ENCODE peak calls at places on chromosomes 4 and X, in six cellular contexts. J, I, E, T, S and G are unnamed samples.

GRCh38 chrX:155535866-155536265 is 76.9 kb downstream of the TMLHE start:
- DNase-seq in J (peak), I (no peak), E (peak), T (no peak), S (no peak), G (no peak)

GRCh38 chr4:101158507-101158906 is 188.8 kb downstream of the PPP3CA start:
- DNase-seq in J (no peak), I (no peak), E (no peak), T (no peak), S (no peak), G (no peak)

GRCh38 chr4:153506972-153507678 is 41.0 kb downstream of the TMEM131L start:
- DNase-seq in J (no peak), I (no peak), E (no peak), T (no peak), S (no peak), G (no peak)

GRCh38 chrX:68980906-68981616 is 152.2 kb downstream of the EFNB1 start:
- DNase-seq in J (no peak), I (no peak), E (no peak), T (no peak), S (no peak), G (no peak)

GRCh38 chr4:119113033-119113655 is 22.5 kb upstream of the MYOZ2 start:
- DNase-seq in J (peak), I (no peak), E (peak), T (peak), S (no peak), G (no peak)

GRCh38 chr4:159698336-159698735 is 595.5 kb downstream of the RAPGEF2 start:
- DNase-seq in J (no peak), I (no peak), E (no peak), T (no peak), S (no peak), G (no peak)

GRCh38 chrX:10245901-10246696 is 89.3 kb downstream of the CLCN4 start:
- DNase-seq in J (no peak), I (no peak), E (no peak), T (no peak), S (no peak), G (no peak)

GRCh38 chr4:6601661-6602250 is 26.8 kb downstream of the MAN2B2 start:
- DNase-seq in J (no peak), I (no peak), E (no peak), T (no peak), S (no peak), G (no peak)

GRCh38 chr4:13888112-13888511 is 260.6 kb upstream of the BOD1L1 start:
- DNase-seq in J (peak), I (no peak), E (peak), T (no peak), S (no peak), G (no peak)

GRCh38 chr4:165378763-165379631 is at the start of gene CPE:
- DNase-seq in J (peak), I (peak), E (peak), T (peak), S (peak), G (no peak)

GRCh38 chrX:23610491-23610890 is 56.8 kb upstream of the PRDX4 start:
- DNase-seq in J (peak), I (no peak), E (peak), T (no peak), S (no peak), G (no peak)

GRCh38 chr4:140136509-140136908 is 17.5 kb downstream of the MAML3 start:
- DNase-seq in J (peak), I (no peak), E (peak), T (no peak), S (no peak), G (no peak)

GRCh38 chr4:185183622-185184281 is 20.0 kb downstream of the CFAP97 start:
- DNase-seq in J (peak), I (peak), E (peak), T (peak), S (peak), G (peak)

GRCh38 chr4:30716671-30717207 is 3.4 kb upstream of the PCDH7 start:
- DNase-seq in J (peak), I (peak), E (peak), T (peak), S (no peak), G (no peak)

GRCh38 chr4:26048962-26049361 is 134.9 kb downstream of the SMIM20 start:
- DNase-seq in J (peak), I (no peak), E (no peak), T (no peak), S (no peak), G (no peak)

GRCh38 chr4:150593996-150594395 is 12.0 kb downstream of the MAB21L2 start:
- DNase-seq in J (peak), I (no peak), E (peak), T (no peak), S (no peak), G (no peak)

GRCh38 chrX:131762802-131763234 is 218.9 kb downstream of the OR13H1 start:
- DNase-seq in J (peak), I (peak), E (peak), T (no peak), S (peak), G (no peak)

GRCh38 chr4:27176400-27176799 is 315.8 kb downstream of the STIM2 start:
- DNase-seq in J (peak), I (peak), E (peak), T (peak), S (peak), G (peak)

GRCh38 chr4:25654971-25655963 is at the start of gene SLC34A2:
- DNase-seq in J (no peak), I (peak), E (no peak), T (peak), S (peak), G (no peak)

GRCh38 chr4:180636696-180637095 is 1606.5 kb upstream of the TENM3 start:
- DNase-seq in J (no peak), I (no peak), E (no peak), T (peak), S (no peak), G (no peak)

GRCh38 chr4:10063544-10064300 is 42.4 kb upstream of the SLC2A9 start:
- DNase-seq in J (peak), I (peak), E (peak), T (peak), S (no peak), G (no peak)

GRCh38 chr4:174461438-174462106 is 60.7 kb downstream of the HPGD start:
- DNase-seq in J (no peak), I (no peak), E (peak), T (peak), S (no peak), G (no peak)

GRCh38 chr4:113411496-113411938 is 350.0 kb downstream of the CAMK2D start:
- DNase-seq in J (peak), I (no peak), E (peak), T (peak), S (no peak), G (no peak)

GRCh38 chrX:70262952-70263567 is 3.1 kb upstream of the P2RY4 start:
- DNase-seq in J (peak), I (peak), E (peak), T (peak), S (peak), G (peak)

GRCh38 chr4:98468744-98469143 is 189.7 kb downstream of the TSPAN5 start:
- DNase-seq in J (peak), I (no peak), E (no peak), T (no peak), S (no peak), G (no peak)

GRCh38 chr4:166501941-166502382 is 628.9 kb downstream of the TLL1 start:
- DNase-seq in J (peak), I (peak), E (no peak), T (peak), S (peak), G (peak)

GRCh38 chr4:185384877-185385465 is 10.8 kb downstream of the LRP2BP start:
- DNase-seq in J (no peak), I (peak), E (no peak), T (no peak), S (no peak), G (no peak)

GRCh38 chrX:84737471-84737871 is 235.2 kb upstream of the HDX start:
- DNase-seq in J (peak), I (peak), E (no peak), T (no peak), S (no peak), G (no peak)

GRCh38 chrX:147476008-147476407 is 435.7 kb upstream of the FMR1 start:
- DNase-seq in J (peak), I (peak), E (peak), T (peak), S (peak), G (no peak)

GRCh38 chr4:5084911-5085475 is 33.7 kb downstream of the STK32B start:
- DNase-seq in J (peak), I (no peak), E (no peak), T (no peak), S (no peak), G (no peak)

GRCh38 chr4:41509411-41510008 is 28.4 kb upstream of the LIMCH1 start:
- DNase-seq in J (no peak), I (no peak), E (no peak), T (no peak), S (no peak), G (no peak)

GRCh38 chr4:2579910-2580309 is 43.5 kb downstream of the FAM193A start:
- DNase-seq in J (no peak), I (no peak), E (no peak), T (no peak), S (no peak), G (no peak)

GRCh38 chr4:76266627-76267026 is 15.1 kb downstream of the FAM47E start:
- DNase-seq in J (no peak), I (no peak), E (no peak), T (no peak), S (no peak), G (no peak)

GRCh38 chr4:37767546-37767945 is 58.9 kb upstream of the PGM2 start:
- DNase-seq in J (peak), I (no peak), E (no peak), T (peak), S (no peak), G (no peak)

GRCh38 chrX:16639966-16640365 is 10.0 kb upstream of the S100G start:
- DNase-seq in J (no peak), I (no peak), E (no peak), T (no peak), S (no peak), G (no peak)

DNA sequence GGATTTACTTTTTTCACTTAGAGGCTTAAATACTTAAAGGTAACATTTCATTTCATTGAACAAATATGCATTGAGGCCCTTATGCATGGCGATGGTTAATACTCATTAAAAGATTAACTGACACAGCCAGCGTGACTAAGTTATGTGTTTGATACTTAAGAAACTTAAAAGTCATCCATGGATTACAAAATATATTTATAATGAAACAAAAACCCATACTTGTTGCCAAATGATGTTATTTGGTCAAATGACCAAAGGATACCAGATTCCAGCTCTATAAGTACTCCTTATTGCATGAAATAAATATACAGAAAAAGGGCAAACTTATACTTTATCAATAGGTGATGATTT is 26.7 kb downstream of the ZNF330 start:
- DNase-seq in J (peak), I (no peak), E (no peak), T (no peak), S (no peak), G (no peak)
- TF ChIP-seq EZH2phosphoT487 in J (no peak), I (no peak), E (no peak), T (no peak), S (no peak), G (no peak)

GRCh38 chr4:23903859-23904438 is 14.1 kb upstream of the PPARGC1A start:
- DNase-seq in J (no peak), I (no peak), E (no peak), T (peak), S (no peak), G (no peak)
- TF ChIP-seq EZH2phosphoT487 in J (no peak), I (no peak), E (no peak), T (no peak), S (no peak), G (no peak)

GRCh38 chrX:11893933-11894710 is 136.1 kb downstream of the MSL3 start:
- DNase-seq in J (no peak), I (no peak), E (no peak), T (no peak), S (no peak), G (no peak)

GRCh38 chrX:11887175-11887574 is 129.1 kb downstream of the MSL3 start:
- DNase-seq in J (no peak), I (no peak), E (no peak), T (no peak), S (no peak), G (no peak)

GRCh38 chrX:11888421-11888820 is 130.4 kb downstream of the MSL3 start:
- DNase-seq in J (no peak), I (no peak), E (peak), T (no peak), S (no peak), G (no peak)

GRCh38 chrX:11886745-11887144 is 128.7 kb downstream of the MSL3 start:
- DNase-seq in J (no peak), I (no peak), E (peak), T (no peak), S (no peak), G (no peak)

GRCh38 chrX:11890843-11891514 is 132.9 kb downstream of the MSL3 start:
- DNase-seq in J (no peak), I (no peak), E (no peak), T (no peak), S (no peak), G (no peak)
- TF ChIP-seq EZH2phosphoT487 in J (no peak), I (no peak), E (no peak), T (no peak), S (no peak), G (no peak)

DNA sequence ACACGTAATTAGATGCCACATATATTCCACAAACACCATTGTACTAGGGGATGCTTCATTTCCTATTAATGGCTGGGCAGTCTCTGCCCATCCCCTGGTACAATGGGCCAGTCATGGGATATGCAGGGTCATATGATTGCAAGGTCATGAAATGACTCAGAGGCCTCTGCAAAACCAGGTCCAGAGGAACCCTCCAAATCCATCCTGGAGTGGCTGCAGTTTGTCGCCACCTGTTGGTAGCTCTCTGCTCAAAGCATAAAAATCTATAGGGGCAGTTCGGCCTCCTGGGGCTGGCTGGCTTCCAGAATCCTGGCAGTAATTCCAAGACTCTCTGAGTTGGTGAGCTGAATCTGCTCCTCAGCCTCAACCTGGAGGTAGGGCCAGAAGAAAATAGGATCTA is 22.9 kb upstream of the PUDP start:
- DNase-seq in J (no peak), I (peak), E (peak), T (peak), S (peak), G (peak)
- TF ChIP-seq EZH2phosphoT487 in J (no peak), I (no peak), E (no peak), T (no peak), S (no peak), G (no peak)

GRCh38 chrX:108468486-108468885 is 28.8 kb downstream of the COL4A5 start:
- DNase-seq in J (peak), I (no peak), E (no peak), T (no peak), S (no peak), G (no peak)
- TF ChIP-seq EZH2phosphoT487 in J (no peak), I (no peak), E (no peak), T (no peak), S (no peak), G (no peak)